ENCODE peak calls at places on chromosome X, in seven cellular contexts. One of them, this sample, is unnamed.

GRCh38 chrX:154710309-154710708 is 40.6 kb downstream of the GAB3 start:
- DNase-seq in stomach: no peak
- DNase-seq in astrocyte of the spinal cord: no peak
- DNase-seq in prostate gland: no peak
- DNase-seq in WTC11: peak; percentile 28
- DNase-seq in omental fat pad: no peak
- DNase-seq in ELR: no peak
- DNase-seq in this sample: no peak

GRCh38 chrX:154381271-154381670 is 2.2 kb downstream of the EMD start:
- DNase-seq in stomach: no peak
- DNase-seq in astrocyte of the spinal cord: no peak
- DNase-seq in prostate gland: no peak
- DNase-seq in WTC11: no peak
- DNase-seq in omental fat pad: no peak
- DNase-seq in ELR: no peak
- DNase-seq in this sample: no peak

GRCh38 chrX:83845397-83845796 is 15.5 kb upstream of the CYLC1 start:
- DNase-seq in stomach: no peak
- DNase-seq in astrocyte of the spinal cord: peak; percentile 2
- DNase-seq in prostate gland: no peak
- DNase-seq in WTC11: no peak
- DNase-seq in omental fat pad: no peak
- DNase-seq in ELR: peak; percentile 23
- DNase-seq in this sample: peak; percentile 2

GRCh38 chrX:68504237-68504636 is 5.4 kb downstream of the YIPF6 start:
- DNase-seq in stomach: no peak
- DNase-seq in astrocyte of the spinal cord: peak; percentile 71
- DNase-seq in prostate gland: no peak
- DNase-seq in WTC11: no peak
- DNase-seq in omental fat pad: no peak
- DNase-seq in ELR: peak; percentile 88
- DNase-seq in this sample: peak; percentile 73

GRCh38 chrX:71652405-71652804 is 14.9 kb upstream of the LOC101059915 start:
- DNase-seq in stomach: peak; percentile 52
- DNase-seq in astrocyte of the spinal cord: peak; percentile 62
- DNase-seq in prostate gland: peak; percentile 4
- DNase-seq in WTC11: peak; percentile 42
- DNase-seq in omental fat pad: no peak
- DNase-seq in ELR: peak; percentile 65
- DNase-seq in this sample: peak; percentile 56

GRCh38 chrX:120781416-120781815 is 94.2 kb downstream of the CT47B1 start:
- DNase-seq in stomach: no peak
- DNase-seq in astrocyte of the spinal cord: peak; percentile 44
- DNase-seq in prostate gland: no peak
- DNase-seq in WTC11: no peak
- DNase-seq in omental fat pad: no peak
- DNase-seq in ELR: peak; percentile 25
- DNase-seq in this sample: no peak

GRCh38 chrX:101385026-101385684 is 836 bp downstream of the BTK start:
- DNase-seq in stomach: no peak
- DNase-seq in astrocyte of the spinal cord: no peak
- DNase-seq in prostate gland: no peak
- DNase-seq in WTC11: no peak
- DNase-seq in omental fat pad: no peak
- DNase-seq in ELR: no peak
- DNase-seq in this sample: no peak

GRCh38 chrX:57528670-57529255 is 63.0 kb upstream of the ZXDB start:
- DNase-seq in stomach: no peak
- DNase-seq in astrocyte of the spinal cord: no peak
- DNase-seq in prostate gland: peak; percentile 5
- DNase-seq in WTC11: peak; percentile 33
- DNase-seq in omental fat pad: no peak
- DNase-seq in ELR: peak; percentile 0
- DNase-seq in this sample: no peak

GRCh38 chrX:40087574-40088298 is 10.0 kb downstream of the BCOR start:
- DNase-seq in stomach: no peak
- DNase-seq in astrocyte of the spinal cord: no peak
- DNase-seq in prostate gland: no peak
- DNase-seq in WTC11: no peak
- DNase-seq in omental fat pad: no peak
- DNase-seq in ELR: no peak
- DNase-seq in this sample: no peak

GRCh38 chrX:79140731-79141130 is 3.8 kb upstream of the GPR174 start:
- DNase-seq in stomach: no peak
- DNase-seq in astrocyte of the spinal cord: no peak
- DNase-seq in prostate gland: no peak
- DNase-seq in WTC11: no peak
- DNase-seq in omental fat pad: no peak
- DNase-seq in ELR: no peak
- DNase-seq in this sample: no peak

GRCh38 chrX:104108955-104109354 is 3.4 kb upstream of the ZCCHC18 start:
- DNase-seq in stomach: no peak
- DNase-seq in astrocyte of the spinal cord: no peak
- DNase-seq in prostate gland: no peak
- DNase-seq in WTC11: no peak
- DNase-seq in omental fat pad: no peak
- DNase-seq in ELR: no peak
- DNase-seq in this sample: no peak

GRCh38 chrX:21885568-21885967 is 29.8 kb downstream of the YY2 start:
- DNase-seq in stomach: no peak
- DNase-seq in astrocyte of the spinal cord: peak; percentile 39
- DNase-seq in prostate gland: no peak
- DNase-seq in WTC11: no peak
- DNase-seq in omental fat pad: no peak
- DNase-seq in ELR: no peak
- DNase-seq in this sample: peak; percentile 39

GRCh38 chrX:31633349-31633748 is 561.5 kb upstream of the FTHL17 start:
- DNase-seq in stomach: no peak
- DNase-seq in astrocyte of the spinal cord: no peak
- DNase-seq in prostate gland: no peak
- DNase-seq in WTC11: no peak
- DNase-seq in omental fat pad: no peak
- DNase-seq in ELR: no peak
- DNase-seq in this sample: no peak

GRCh38 chrX:70096052-70096451 is 33.8 kb downstream of the OTUD6A start:
- DNase-seq in stomach: no peak
- DNase-seq in astrocyte of the spinal cord: no peak
- DNase-seq in prostate gland: no peak
- DNase-seq in WTC11: peak; percentile 21
- DNase-seq in omental fat pad: no peak
- DNase-seq in ELR: peak; percentile 37
- DNase-seq in this sample: peak; percentile 11

GRCh38 chrX:111035991-111036390 is 60.0 kb upstream of the PAK3 start:
- DNase-seq in stomach: no peak
- DNase-seq in astrocyte of the spinal cord: no peak
- DNase-seq in prostate gland: no peak
- DNase-seq in WTC11: no peak
- DNase-seq in omental fat pad: no peak
- DNase-seq in ELR: no peak
- DNase-seq in this sample: no peak

GRCh38 chrX:132216806-132217202 is 2.4 kb downstream of the RAP2C start:
- DNase-seq in stomach: no peak
- DNase-seq in astrocyte of the spinal cord: peak; percentile 31
- DNase-seq in prostate gland: no peak
- DNase-seq in WTC11: no peak
- DNase-seq in omental fat pad: no peak
- DNase-seq in ELR: peak; percentile 53
- DNase-seq in this sample: no peak

GRCh38 chrX:7574325-7574724 is 268.6 kb upstream of the VCX start:
- DNase-seq in stomach: no peak
- DNase-seq in astrocyte of the spinal cord: peak; percentile 5
- DNase-seq in prostate gland: no peak
- DNase-seq in WTC11: peak; percentile 12
- DNase-seq in omental fat pad: no peak
- DNase-seq in ELR: peak; percentile 1
- DNase-seq in this sample: peak; percentile 40

GRCh38 chrX:10486373-10486772 is 134.0 kb downstream of the MID1 start:
- DNase-seq in stomach: no peak
- DNase-seq in astrocyte of the spinal cord: peak; percentile 65
- DNase-seq in prostate gland: no peak
- DNase-seq in WTC11: no peak
- DNase-seq in omental fat pad: no peak
- DNase-seq in ELR: peak; percentile 73
- DNase-seq in this sample: peak; percentile 56

GRCh38 chrX:40109288-40110008 is 11.7 kb upstream of the BCOR start:
- DNase-seq in stomach: peak; percentile 75
- DNase-seq in astrocyte of the spinal cord: peak; percentile 69
- DNase-seq in prostate gland: peak; percentile 54
- DNase-seq in WTC11: peak; percentile 58
- DNase-seq in omental fat pad: no peak
- DNase-seq in ELR: peak; percentile 71
- DNase-seq in this sample: no peak

GRCh38 chrX:63349307-63349706 is 1.8 kb downstream of the SPIN4 start:
- DNase-seq in stomach: no peak
- DNase-seq in astrocyte of the spinal cord: no peak
- DNase-seq in prostate gland: no peak
- DNase-seq in WTC11: no peak
- DNase-seq in omental fat pad: no peak
- DNase-seq in ELR: peak; percentile 2
- DNase-seq in this sample: no peak

GRCh38 chrX:13868481-13869040 is 51.7 kb upstream of the GPM6B start:
- DNase-seq in stomach: no peak
- DNase-seq in astrocyte of the spinal cord: peak; percentile 29
- DNase-seq in prostate gland: no peak
- DNase-seq in WTC11: no peak
- DNase-seq in omental fat pad: no peak
- DNase-seq in ELR: peak; percentile 0
- DNase-seq in this sample: no peak

GRCh38 chrX:35380808-35381700 is 417.1 kb upstream of the MAGEB16 start:
- DNase-seq in stomach: no peak
- DNase-seq in astrocyte of the spinal cord: peak; percentile 3
- DNase-seq in prostate gland: no peak
- DNase-seq in WTC11: no peak
- DNase-seq in omental fat pad: no peak
- DNase-seq in ELR: peak; percentile 12
- DNase-seq in this sample: no peak

GRCh38 chrX:97330150-97330549 is 446.4 kb downstream of the RPA4 start:
- DNase-seq in stomach: no peak
- DNase-seq in astrocyte of the spinal cord: no peak
- DNase-seq in prostate gland: no peak
- DNase-seq in WTC11: no peak
- DNase-seq in omental fat pad: no peak
- DNase-seq in ELR: no peak
- DNase-seq in this sample: no peak

GRCh38 chrX:151153086-151153485 is 23.3 kb upstream of the GPR50 start:
- DNase-seq in stomach: no peak
- DNase-seq in astrocyte of the spinal cord: peak; percentile 24
- DNase-seq in prostate gland: no peak
- DNase-seq in WTC11: peak; percentile 63
- DNase-seq in omental fat pad: no peak
- DNase-seq in ELR: peak; percentile 84
- DNase-seq in this sample: peak; percentile 4

GRCh38 chrX:33194289-33194688 is 17.1 kb downstream of the DMD start:
- DNase-seq in stomach: no peak
- DNase-seq in astrocyte of the spinal cord: no peak
- DNase-seq in prostate gland: no peak
- DNase-seq in WTC11: no peak
- DNase-seq in omental fat pad: no peak
- DNase-seq in ELR: no peak
- DNase-seq in this sample: no peak

GRCh38 chrX:10254746-10255145 is 98.0 kb downstream of the CLCN4 start:
- DNase-seq in stomach: no peak
- DNase-seq in astrocyte of the spinal cord: no peak
- DNase-seq in prostate gland: peak; percentile 4
- DNase-seq in WTC11: no peak
- DNase-seq in omental fat pad: no peak
- DNase-seq in ELR: peak; percentile 11
- DNase-seq in this sample: no peak

GRCh38 chrX:80810365-80810978 is 795 bp upstream of the BRWD3 start:
- DNase-seq in stomach: no peak
- DNase-seq in astrocyte of the spinal cord: no peak
- DNase-seq in prostate gland: no peak
- DNase-seq in WTC11: no peak
- DNase-seq in omental fat pad: no peak
- DNase-seq in ELR: peak; percentile 17
- DNase-seq in this sample: no peak

GRCh38 chrX:109360301-109360700 is 121.6 kb downstream of the GUCY2F start:
- DNase-seq in stomach: no peak
- DNase-seq in astrocyte of the spinal cord: peak; percentile 5
- DNase-seq in prostate gland: no peak
- DNase-seq in WTC11: no peak
- DNase-seq in omental fat pad: no peak
- DNase-seq in ELR: peak; percentile 6
- DNase-seq in this sample: peak; percentile 57

GRCh38 chrX:17535229-17535628 is 160.2 kb downstream of the NHS start:
- DNase-seq in stomach: peak; percentile 28
- DNase-seq in astrocyte of the spinal cord: no peak
- DNase-seq in prostate gland: no peak
- DNase-seq in WTC11: peak; percentile 63
- DNase-seq in omental fat pad: no peak
- DNase-seq in ELR: peak; percentile 40
- DNase-seq in this sample: no peak

GRCh38 chrX:20547649-20548051 is 280.9 kb upstream of the RPS6KA3 start:
- DNase-seq in stomach: no peak
- DNase-seq in astrocyte of the spinal cord: peak; percentile 66
- DNase-seq in prostate gland: peak; percentile 4
- DNase-seq in WTC11: no peak
- DNase-seq in omental fat pad: no peak
- DNase-seq in ELR: peak; percentile 23
- DNase-seq in this sample: peak; percentile 38

GRCh38 chrX:119622356-119623232 is 16.4 kb upstream of the NKRF start:
- DNase-seq in stomach: peak; percentile 50
- DNase-seq in astrocyte of the spinal cord: peak; percentile 85
- DNase-seq in prostate gland: peak; percentile 63
- DNase-seq in WTC11: no peak
- DNase-seq in omental fat pad: no peak
- DNase-seq in ELR: peak; percentile 2
- DNase-seq in this sample: peak; percentile 50

GRCh38 chrX:14903891-14904290 is 30.7 kb downstream of the MOSPD2 start:
- DNase-seq in stomach: no peak
- DNase-seq in astrocyte of the spinal cord: no peak
- DNase-seq in prostate gland: no peak
- DNase-seq in WTC11: no peak
- DNase-seq in omental fat pad: no peak
- DNase-seq in ELR: no peak
- DNase-seq in this sample: no peak

GRCh38 chrX:143455045-143455444 is 62.2 kb downstream of the SPANXN3 start:
- DNase-seq in stomach: no peak
- DNase-seq in astrocyte of the spinal cord: peak; percentile 6
- DNase-seq in prostate gland: no peak
- DNase-seq in WTC11: no peak
- DNase-seq in omental fat pad: no peak
- DNase-seq in ELR: no peak
- DNase-seq in this sample: peak; percentile 11

GRCh38 chrX:24080670-24081069 is 25.9 kb downstream of the EIF2S3 start:
- DNase-seq in stomach: no peak
- DNase-seq in astrocyte of the spinal cord: no peak
- DNase-seq in prostate gland: no peak
- DNase-seq in WTC11: no peak
- DNase-seq in omental fat pad: no peak
- DNase-seq in ELR: no peak
- DNase-seq in this sample: no peak

GRCh38 chrX:74450803-74451449 is 29.6 kb downstream of the SLC16A2 start:
- DNase-seq in stomach: no peak
- DNase-seq in astrocyte of the spinal cord: peak; percentile 92
- DNase-seq in prostate gland: no peak
- DNase-seq in WTC11: no peak
- DNase-seq in omental fat pad: peak; percentile 29
- DNase-seq in ELR: peak; percentile 94
- DNase-seq in this sample: peak; percentile 80

GRCh38 chrX:155071694-155072215 is 447 bp downstream of the BRCC3 start:
- DNase-seq in stomach: no peak
- DNase-seq in astrocyte of the spinal cord: no peak
- DNase-seq in prostate gland: no peak
- DNase-seq in WTC11: peak; percentile 13
- DNase-seq in omental fat pad: no peak
- DNase-seq in ELR: peak; percentile 28
- DNase-seq in this sample: no peak

GRCh38 chrX:95076449-95076848 is 1402.4 kb downstream of the FAM133A start:
- DNase-seq in stomach: no peak
- DNase-seq in astrocyte of the spinal cord: peak; percentile 58
- DNase-seq in prostate gland: no peak
- DNase-seq in WTC11: no peak
- DNase-seq in omental fat pad: no peak
- DNase-seq in ELR: peak; percentile 71
- DNase-seq in this sample: peak; percentile 1